ENCODE peak calls at places on chromosomes 16 and 17, in ten cellular contexts. Q is cardiac fibroblast; D is GM12878; M is substantia nigra; Z is uterus; P is thoracic aorta; B is nephron progenitor cell; O is stimulated activated CD4-positive, alpha-beta T cell treated with anti-CD3 and anti-CD28 coated beads, Interleukin-2, amount 100 ng/mL, for 24 hours; E is posterior cingulate gyrus; L is dorsolateral prefrontal cortex. K is an unnamed sample.

GRCh38 chr16:70267516-70267915 is 15.8 kb upstream of the EXOSC6 start:
- DNase-seq in B (peak), E (peak), M (no peak), L (no peak), Z (no peak), D (no peak), Q (peak), O (peak), P (no peak), K (no peak)

GRCh38 chr17:36978810-36979584 is 30.2 kb downstream of the AATF start:
- DNase-seq in M (no peak), O (no peak), Z (no peak), L (no peak), E (no peak), P (no peak), B (no peak), D (no peak), Q (peak), K (no peak)

GRCh38 chr17:74804683-74805082 is 28.5 kb upstream of the NAT9 start:
- DNase-seq in O (no peak), E (no peak), L (no peak), B (no peak), D (no peak), P (no peak), M (no peak), Z (no peak), Q (no peak), K (no peak)

GRCh38 chr16:88593064-88593463 is 22.9 kb downstream of the ZC3H18 start:
- DNase-seq in B (no peak), P (no peak), E (no peak), O (no peak), Q (no peak), Z (no peak), M (no peak), D (no peak), L (no peak), K (no peak)

GRCh38 chr17:71803656-71804284 is 317.1 kb upstream of the SOX9 start:
- DNase-seq in B (no peak), Q (no peak), D (no peak), Z (no peak), P (no peak), L (no peak), O (no peak), M (no peak), E (no peak), K (no peak)

GRCh38 chr17:63675607-63676539 is 24.1 kb downstream of the LIMD2 start:
- DNase-seq in P (peak), D (no peak), Z (peak), E (no peak), B (no peak), L (no peak), O (no peak), Q (peak), M (no peak), K (no peak)

GRCh38 chr17:39845052-39845976 is 18.8 kb downstream of the IKZF3 start:
- DNase-seq in Z (no peak), D (no peak), Q (no peak), E (no peak), O (no peak), B (no peak), M (no peak), L (no peak), P (no peak), K (no peak)

GRCh38 chr17:56599093-56599492 is 5.6 kb downstream of the NOG start:
- DNase-seq in M (no peak), B (no peak), D (no peak), E (no peak), O (no peak), P (no peak), L (no peak), Q (no peak), Z (no peak), K (no peak)

GRCh38 chr16:35193956-35194355 is 1734.5 kb downstream of the TP53TG3F start:
- DNase-seq in L (no peak), E (no peak), D (no peak), O (no peak), Z (no peak), P (no peak), B (no peak), M (no peak), Q (no peak), K (no peak)

GRCh38 chr17:4005296-4006164 is 41.3 kb upstream of the ATP2A3 start:
- DNase-seq in D (no peak), L (no peak), O (no peak), E (no peak), M (no peak), Z (no peak), B (no peak), Q (no peak), P (no peak), K (peak)

GRCh38 chr17:11511696-11512095 is 86.6 kb upstream of the DNAH9 start:
- DNase-seq in E (no peak), O (no peak), D (no peak), M (no peak), Z (no peak), B (no peak), P (no peak), L (no peak), Q (no peak), K (no peak)

GRCh38 chr16:83932955-83933673 is 19.9 kb upstream of the OSGIN1 start:
- DNase-seq in B (no peak), O (no peak), M (no peak), D (no peak), Q (no peak), P (no peak), E (no peak), Z (no peak), L (no peak), K (no peak)

GRCh38 chr17:18944646-18945045 is 7.3 kb upstream of the SLC5A10 start:
- DNase-seq in B (no peak), Q (no peak), P (no peak), D (no peak), O (no peak), Z (no peak), E (no peak), M (no peak), L (no peak), K (no peak)

GRCh38 chr17:68972119-68972704 is 17.0 kb upstream of the ABCA8 start:
- DNase-seq in M (no peak), L (no peak), E (no peak), O (no peak), D (no peak), Z (no peak), P (no peak), B (no peak), Q (peak), K (no peak)

GRCh38 chr16:69276143-69277115 is 34.7 kb upstream of the VPS4A start:
- DNase-seq in L (no peak), O (no peak), B (no peak), P (peak), Z (peak), D (no peak), E (no peak), M (no peak), Q (peak), K (no peak)

GRCh38 chr17:66441012-66441703 is 138.7 kb downstream of the PRKCA start:
- DNase-seq in Z (no peak), M (no peak), L (no peak), B (no peak), D (peak), P (no peak), O (no peak), Q (no peak), E (peak), K (no peak)

GRCh38 chr17:41717408-41718286 is 5.5 kb downstream of the GAST start:
- DNase-seq in B (no peak), M (no peak), Q (peak), L (no peak), P (no peak), E (no peak), D (no peak), O (no peak), Z (no peak), K (peak)

GRCh38 chr17:29108806-29109476 is 66.0 kb downstream of the PIPOX start:
- DNase-seq in O (no peak), Z (no peak), L (no peak), P (no peak), Q (no peak), E (no peak), D (no peak), M (no peak), B (no peak), K (no peak)

GRCh38 chr17:12806630-12807029 is 17.3 kb downstream of the ARHGAP44 start:
- DNase-seq in Z (no peak), E (no peak), L (no peak), M (no peak), B (no peak), P (no peak), O (no peak), Q (no peak), D (no peak), K (no peak)